ENCODE peak calls at places on chromosomes 4 and X, in nine cellular contexts. P is dorsolateral prefrontal cortex; Y is activated CD8-positive, alpha-beta T cell treated with anti-CD3 and anti-CD28 coated beads for 36 hours; G is AG09309; W is Peyer's patch; L is CD4-positive, alpha-beta T cell; B is pancreas; Z is A549; E is sigmoid colon. D is an unnamed sample.

GRCh38 chr4:4609622-4610334 is 67.9 kb upstream of the STX18 start:
- DNase-seq in E (no peak), W (no peak), P (no peak), B (no peak), L (no peak), G (no peak), Y (no peak), Z (no peak), D (no peak)

GRCh38 chr4:159386620-159387019 is 283.7 kb downstream of the RAPGEF2 start:
- DNase-seq in L (no peak), B (no peak), W (no peak), G (no peak), Z (no peak), P (no peak), E (no peak), Y (no peak), D (no peak)

GRCh38 chrX:135170877-135171519 is at the start of gene CT55:
- DNase-seq in Z (no peak), L (no peak), P (no peak), Y (no peak), B (peak), W (no peak), E (no peak), G (no peak), D (no peak)

GRCh38 chrX:148609766-148610698 is 109.6 kb downstream of the AFF2 start:
- DNase-seq in B (no peak), W (no peak), L (no peak), Z (no peak), G (no peak), P (no peak), E (no peak), Y (peak), D (no peak)

GRCh38 chr4:175536852-175537453 is 275.1 kb downstream of the GPM6A start:
- DNase-seq in B (no peak), Y (no peak), P (no peak), L (no peak), Z (peak), W (no peak), G (peak), E (no peak), D (peak)

GRCh38 chr4:88939697-88940096 is 117.3 kb downstream of the FAM13A start:
- DNase-seq in B (no peak), W (no peak), E (no peak), G (no peak), Z (no peak), P (no peak), Y (no peak), L (no peak), D (peak)

GRCh38 chr4:56641494-56642051 is 39.5 kb downstream of the HOPX start:
- DNase-seq in L (no peak), Z (peak), G (peak), P (no peak), W (no peak), E (no peak), B (no peak), Y (no peak), D (peak)

GRCh38 chrX:109533005-109533404 is 3.6 kb upstream of the NXT2 start:
- DNase-seq in E (no peak), L (no peak), P (no peak), Z (no peak), B (no peak), G (no peak), Y (no peak), W (no peak), D (no peak)

GRCh38 chr4:38591617-38592337 is 72.2 kb upstream of the KLF3 start:
- DNase-seq in Y (no peak), Z (no peak), G (no peak), E (peak), W (no peak), L (no peak), P (no peak), B (no peak), D (no peak)

GRCh38 chr4:150973626-150974250 is 41.3 kb downstream of the LRBA start:
- DNase-seq in W (no peak), L (no peak), Y (no peak), E (no peak), G (no peak), P (no peak), Z (no peak), B (no peak), D (no peak)

GRCh38 chr4:76607266-76607799 is 172.3 kb downstream of the SHROOM3 start:
- DNase-seq in L (no peak), B (no peak), Z (no peak), Y (no peak), G (peak), E (no peak), P (no peak), W (no peak), D (no peak)

GRCh38 chr4:95981591-95981990 is 141.7 kb downstream of the PDHA2 start:
- DNase-seq in E (no peak), P (no peak), Z (no peak), G (no peak), L (no peak), B (no peak), W (no peak), Y (no peak), D (no peak)

GRCh38 chr4:139453041-139453370 is 915 bp upstream of the RAB33B start:
- DNase-seq in B (no peak), P (no peak), E (no peak), G (peak), Y (peak), Z (peak), L (peak), W (no peak), D (peak)

GRCh38 chrX:69503228-69503834 is 795 bp upstream of the NALF2 start:
- DNase-seq in Z (peak), L (no peak), P (peak), B (no peak), Y (no peak), E (no peak), W (no peak), G (no peak), D (no peak)

GRCh38 chr4:13355036-13355910 is 128.9 kb downstream of the RAB28 start:
- DNase-seq in G (no peak), W (no peak), Z (no peak), Y (no peak), B (no peak), L (no peak), P (no peak), E (no peak), D (no peak)

GRCh38 chr4:52573551-52573950 is 85.5 kb downstream of the USP46 start:
- DNase-seq in Z (no peak), B (no peak), W (no peak), E (no peak), L (no peak), Y (no peak), P (no peak), G (no peak), D (no peak)

GRCh38 chrX:135185795-135186443 is 14.7 kb upstream of the CT55 start:
- DNase-seq in B (no peak), W (no peak), L (no peak), G (peak), E (no peak), Y (peak), P (peak), Z (peak), D (peak)

GRCh38 chr4:87071401-87071800 is 136.6 kb downstream of the AFF1 start:
- DNase-seq in B (no peak), W (no peak), Z (no peak), G (no peak), L (no peak), Y (no peak), P (no peak), E (no peak), D (no peak)

GRCh38 chr4:80240976-80241375 is 25.5 kb upstream of the FGF5 start:
- DNase-seq in B (no peak), E (no peak), W (no peak), G (no peak), Z (no peak), Y (no peak), L (no peak), P (no peak), D (no peak)

GRCh38 chr4:104451573-104451972 is 43.1 kb downstream of the CXXC4 start:
- DNase-seq in B (no peak), G (no peak), W (no peak), Z (no peak), Y (no peak), L (no peak), P (no peak), E (no peak), D (peak)

GRCh38 chrX:125203737-125204578 is 115.7 kb upstream of the TEX13C start:
- DNase-seq in P (peak), G (no peak), Y (peak), W (no peak), B (peak), L (no peak), E (no peak), Z (no peak), D (peak)

GRCh38 chr4:137523329-137523728 is 9.0 kb downstream of the PCDH18 start:
- DNase-seq in P (no peak), W (no peak), B (no peak), Y (no peak), E (no peak), Z (no peak), L (no peak), G (no peak), D (no peak)

GRCh38 chrX:130770615-130771014 is 132.4 kb downstream of the ENOX2 start:
- DNase-seq in E (no peak), L (no peak), Z (no peak), G (peak), W (no peak), B (no peak), Y (no peak), P (no peak), D (peak)

GRCh38 chr4:88110826-88111225 is 47.6 kb downstream of the ABCG2 start:
- DNase-seq in W (no peak), B (no peak), G (no peak), P (no peak), E (no peak), Y (no peak), Z (no peak), L (no peak), D (no peak)

GRCh38 chr4:56817840-56818491 is 3.5 kb downstream of the SPINK2 start:
- DNase-seq in B (no peak), Z (no peak), Y (peak), P (no peak), G (no peak), W (no peak), L (no peak), E (no peak), D (peak)

GRCh38 chr4:73978886-73979285 is 2.9 kb downstream of the PF4 start:
- DNase-seq in E (no peak), Y (no peak), W (no peak), L (no peak), B (no peak), Z (no peak), P (no peak), G (peak), D (peak)

GRCh38 chrX:13013353-13014110 is 30.9 kb downstream of the FAM9C start:
- DNase-seq in L (peak), Y (no peak), G (no peak), Z (no peak), W (no peak), B (no peak), P (no peak), E (peak), D (no peak)

GRCh38 chr4:164011791-164012190 is 517.3 kb downstream of the TMA16 start:
- DNase-seq in B (no peak), Y (no peak), L (no peak), G (no peak), E (no peak), Z (no peak), W (no peak), P (no peak), D (no peak)

GRCh38 chr4:164009435-164009834 is 514.9 kb downstream of the TMA16 start:
- DNase-seq in Z (no peak), L (no peak), W (no peak), E (no peak), B (no peak), P (no peak), Y (no peak), G (no peak), D (no peak)

GRCh38 chr4:164012396-164013027 is 518.0 kb downstream of the TMA16 start:
- DNase-seq in P (no peak), G (no peak), Y (peak), B (no peak), L (peak), Z (no peak), E (no peak), W (no peak), D (peak)
- TF ChIP-seq CTCF in P (peak), G (no peak), Y (no peak), B (no peak), L (peak), Z (no peak), E (no peak), W (no peak), D (peak)

GRCh38 chr4:25361253-25361652 is 15.8 kb upstream of the ANAPC4 start:
- DNase-seq in Z (no peak), Y (no peak), B (no peak), L (no peak), G (no peak), E (no peak), W (no peak), P (no peak), D (no peak)

GRCh38 chr4:25368315-25368714 is 8.7 kb upstream of the ANAPC4 start:
- DNase-seq in B (no peak), L (no peak), Y (no peak), P (no peak), E (no peak), W (no peak), G (no peak), Z (no peak), D (no peak)

GRCh38 chr4:25367877-25368276 is 9.2 kb upstream of the ANAPC4 start:
- DNase-seq in G (no peak), L (no peak), Y (no peak), E (no peak), Z (no peak), W (no peak), P (no peak), B (no peak), D (no peak)

GRCh38 chr4:25370242-25370641 is 6.8 kb upstream of the ANAPC4 start:
- DNase-seq in G (no peak), Y (no peak), W (no peak), B (no peak), Z (no peak), E (no peak), L (no peak), P (no peak), D (no peak)

DNA sequence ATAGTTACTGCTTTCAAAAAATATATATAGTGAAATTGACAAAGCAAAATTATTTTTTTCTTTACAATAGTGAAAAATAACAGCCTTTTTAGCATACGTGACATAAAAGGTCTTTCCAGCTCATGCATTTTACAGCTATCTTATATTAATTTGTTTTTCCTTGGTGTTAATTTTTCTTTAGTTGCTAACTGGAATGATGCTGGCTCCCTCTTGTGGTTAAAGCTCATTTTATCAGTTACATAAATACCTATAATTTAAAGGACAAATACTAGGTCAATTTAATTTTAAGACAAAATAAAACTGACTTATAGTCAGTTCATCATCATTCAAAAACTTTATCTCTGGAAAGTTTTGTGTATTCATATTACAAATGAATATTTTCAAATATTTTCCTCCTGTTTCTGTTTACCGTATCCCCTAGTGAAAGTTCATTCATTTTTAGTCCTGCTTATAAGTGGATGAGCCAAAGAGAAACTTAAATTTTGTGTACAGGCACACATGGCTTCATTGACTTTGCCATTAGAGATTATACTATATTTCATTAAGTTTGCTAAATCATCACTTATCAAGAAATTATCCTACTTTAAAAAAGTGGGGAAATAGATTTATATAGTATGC is 9.9 kb upstream of the ANAPC4 start:
- DNase-seq in P (no peak), G (peak), E (no peak), W (no peak), B (no peak), Z (no peak), L (no peak), Y (no peak), D (peak)
- TF ChIP-seq CTCF in P (peak), G (peak), E (peak), W (peak), B (peak), Z (peak), L (peak), Y (peak), D (peak)

GRCh38 chrX:80573275-80573674 is 153.0 kb downstream of the TENT5D start:
- DNase-seq in G (no peak), W (no peak), Y (no peak), B (no peak), E (no peak), Z (no peak), L (no peak), P (no peak), D (no peak)

GRCh38 chrX:80576815-80577533 is 156.7 kb downstream of the TENT5D start:
- DNase-seq in P (no peak), G (no peak), Y (no peak), Z (no peak), E (no peak), L (no peak), B (peak), W (no peak), D (no peak)

GRCh38 chrX:80572636-80573035 is 152.4 kb downstream of the TENT5D start:
- DNase-seq in Z (no peak), Y (no peak), W (no peak), B (no peak), P (no peak), G (no peak), L (no peak), E (no peak), D (no peak)

GRCh38 chrX:80576267-80576666 is 156.0 kb downstream of the TENT5D start:
- DNase-seq in W (no peak), P (no peak), Z (no peak), Y (no peak), L (no peak), B (no peak), G (no peak), E (no peak), D (no peak)

GRCh38 chrX:80578518-80579105 is 158.4 kb downstream of the TENT5D start:
- DNase-seq in L (no peak), E (no peak), B (no peak), P (no peak), G (no peak), Y (no peak), W (no peak), Z (no peak), D (no peak)
- TF ChIP-seq CTCF in L (no peak), E (peak), B (peak), P (peak), G (peak), Y (peak), W (no peak), Z (peak), D (peak)

GRCh38 chrX:3653111-3653510 is 60.3 kb downstream of the PRKX start:
- DNase-seq in B (no peak), W (no peak), Y (no peak), P (no peak), G (no peak), Z (no peak), L (no peak), E (no peak), D (no peak)

GRCh38 chrX:3648084-3648483 is 65.4 kb downstream of the PRKX start:
- DNase-seq in E (no peak), Y (no peak), B (no peak), G (no peak), Z (no peak), P (no peak), W (no peak), L (no peak), D (no peak)

GRCh38 chrX:3655181-3655580 is 58.3 kb downstream of the PRKX start:
- DNase-seq in P (no peak), Z (no peak), Y (no peak), G (no peak), E (no peak), L (no peak), W (no peak), B (no peak), D (no peak)

DNA sequence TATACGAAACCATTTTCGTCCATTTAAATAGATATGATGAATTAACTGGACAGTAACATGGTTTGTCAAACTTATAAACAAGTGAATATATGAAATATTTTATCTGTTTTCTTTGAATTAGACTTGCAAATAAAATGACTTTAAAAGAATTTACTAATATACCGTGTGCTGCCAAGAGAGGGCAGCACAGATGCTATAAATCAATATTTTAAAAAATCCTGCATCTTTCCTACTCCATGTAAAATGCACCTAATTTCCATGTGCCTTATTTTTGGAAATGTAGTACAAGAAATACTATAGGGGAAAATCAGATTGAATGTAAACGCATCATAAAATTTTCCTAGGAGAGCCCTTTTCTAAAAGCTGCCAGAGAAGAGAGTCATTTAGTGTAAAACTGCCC is 62.2 kb downstream of the PRKX start:
- DNase-seq in W (no peak), B (no peak), Y (no peak), L (no peak), E (no peak), G (no peak), Z (no peak), P (no peak), D (peak)
- TF ChIP-seq CTCF in W (peak), B (peak), Y (peak), L (peak), E (peak), G (peak), Z (peak), P (peak), D (peak)

GRCh38 chrX:123215397-123216089 is 31.5 kb downstream of the GRIA3 start:
- DNase-seq in B (no peak), E (no peak), W (no peak), Z (no peak), Y (no peak), G (no peak), L (no peak), P (peak), D (no peak)
- TF ChIP-seq CTCF in B (no peak), E (no peak), W (no peak), Z (no peak), Y (no peak), G (no peak), L (no peak), P (no peak), D (no peak)

DNA sequence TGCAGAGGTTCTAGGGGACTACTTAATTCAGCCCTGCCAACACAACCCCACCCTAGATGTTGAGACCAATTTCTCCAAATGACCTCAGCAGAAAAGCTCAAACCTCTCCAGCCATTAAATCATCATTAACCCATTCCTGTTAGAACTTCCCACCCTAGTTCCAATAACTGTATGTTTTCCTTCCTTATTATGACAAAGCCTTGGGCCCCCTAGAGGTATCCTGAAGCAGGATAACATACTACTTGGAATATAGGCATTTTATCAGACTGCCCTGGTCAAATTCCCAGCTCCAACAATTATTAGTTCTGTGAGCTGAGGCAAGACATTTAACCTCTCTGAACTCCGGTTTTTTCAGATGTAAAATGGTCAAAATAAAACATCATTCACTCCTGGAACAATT is 244.6 kb upstream of the TENM3 start:
- DNase-seq in Y (no peak), E (no peak), W (no peak), G (no peak), B (no peak), P (no peak), Z (no peak), L (no peak), D (no peak)
- TF ChIP-seq CTCF in Y (no peak), E (no peak), W (no peak), G (peak), B (no peak), P (no peak), Z (no peak), L (no peak), D (peak)

DNA sequence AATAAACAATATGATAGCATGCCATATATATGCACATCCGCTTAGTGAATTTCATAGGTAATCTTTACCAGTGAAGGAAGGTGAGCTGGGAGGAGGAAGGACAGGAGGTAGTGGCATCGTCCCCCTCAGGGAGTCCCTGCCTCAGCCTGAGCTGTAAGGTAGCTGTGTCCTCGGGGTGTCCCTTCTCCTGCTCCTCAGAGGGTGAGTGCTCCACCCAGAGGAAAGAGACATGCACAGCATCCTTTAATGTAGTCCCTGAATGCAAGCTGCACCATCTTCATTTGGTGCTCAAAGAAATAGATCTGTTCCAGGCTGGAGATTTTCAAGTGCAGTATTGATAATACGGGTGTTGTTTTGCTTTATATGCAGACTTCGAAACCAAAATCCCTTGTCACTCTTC is 330.4 kb upstream of the SFRP2 start:
- DNase-seq in G (no peak), E (no peak), Z (no peak), Y (no peak), B (no peak), P (no peak), L (no peak), W (no peak), D (no peak)
- TF ChIP-seq CTCF in G (no peak), E (no peak), Z (no peak), Y (no peak), B (no peak), P (no peak), L (no peak), W (no peak), D (no peak)